ENCODE peak calls at places on chromosome 17, in five cellular contexts. R, U, C, K and S are unnamed samples.

GRCh38 chr17:79728908-79729471 is 1.8 kb upstream of the ENPP7 start:
- DNase-seq in C (no peak), R (no peak), K (no peak), U (no peak), S (no peak)

GRCh38 chr17:2232244-2232638 is 71.3 kb downstream of the SMG6 start:
- DNase-seq in R (no peak), C (no peak), U (no peak), K (no peak), S (no peak)

GRCh38 chr17:61816538-61816937 is 46.8 kb downstream of the BRIP1 start:
- DNase-seq in U (no peak), K (no peak), C (no peak), R (no peak), S (no peak)

GRCh38 chr17:17767096-17767470 is 69.7 kb downstream of the SREBF1 start:
- DNase-seq in C (no peak), U (no peak), R (no peak), K (no peak), S (no peak)

GRCh38 chr17:45144199-45145034 is 3.9 kb upstream of the HEXIM1 start:
- DNase-seq in U (peak; percentile 17), K (no peak), R (no peak), C (peak; percentile 69), S (peak; percentile 56)

GRCh38 chr17:62111562-62112180 is 46.6 kb upstream of the MED13 start:
- DNase-seq in U (no peak), K (no peak), C (peak; percentile 50), R (no peak), S (no peak)

GRCh38 chr17:77388384-77389306 is 247.9 kb downstream of the SEC14L1 start:
- DNase-seq in U (no peak), R (no peak), C (no peak), K (no peak), S (no peak)

GRCh38 chr17:75504347-75505151 is 10.8 kb downstream of the CASKIN2 start:
- DNase-seq in K (peak; percentile 52), C (peak; percentile 61), R (no peak), U (peak; percentile 30), S (no peak)

GRCh38 chr17:58121925-58122324 is 26.3 kb upstream of the OR4D1 start:
- DNase-seq in K (peak; percentile 43), R (no peak), C (no peak), U (no peak), S (no peak)